ENCODE peak calls at places on chromosomes 7 and 10, in six cellular contexts. M is GM12878, S is K562, L is HepG2, W is SK-N-SH, Q is H1. C is an unnamed sample.

GRCh38 chr7:137169282-137169698 is 174.2 kb downstream of the PTN start:
- DNase-seq in M (no peak), S (no peak), L (peak; percentile 26), W (peak; percentile 83), Q (peak; percentile 65), C (no peak)

GRCh38 chr7:92669616-92670153 is 79.5 kb upstream of the FAM133B start:
- DNase-seq in M (no peak), S (no peak), L (no peak), W (no peak), Q (no peak), C (no peak)

GRCh38 chr10:77504870-77505257 is 132.7 kb downstream of the KCNMA1 start:
- DNase-seq in M (no peak), S (no peak), L (no peak), W (no peak), Q (no peak), C (peak; percentile 83)

GRCh38 chr10:28734940-28735759 is 57.8 kb downstream of the BAMBI start:
- DNase-seq in M (no peak), S (peak; percentile 76), L (peak; percentile 95), W (peak; percentile 9), Q (no peak), C (peak; percentile 16)

GRCh38 chr10:61285749-61286148 is 167.4 kb downstream of the TMEM26 start:
- DNase-seq in M (no peak), S (no peak), L (no peak), W (no peak), Q (no peak), C (no peak)

GRCh38 chr10:112183329-112184051 is at the start of gene GPAM:
- DNase-seq in M (peak; percentile 60), S (peak; percentile 93), L (no peak), W (peak; percentile 94), Q (peak; percentile 100), C (peak; percentile 84)

GRCh38 chr10:132439025-132439388 is 42.0 kb downstream of the PWWP2B start:
- DNase-seq in M (no peak), S (no peak), L (no peak), W (no peak), Q (no peak), C (no peak)

GRCh38 chr10:3534433-3534832 is 250.6 kb downstream of the KLF6 start:
- DNase-seq in M (no peak), S (no peak), L (no peak), W (no peak), Q (no peak), C (no peak)

GRCh38 chr10:123134915-123135414 is 805 bp upstream of the HMX3 start:
- DNase-seq in M (no peak), S (peak; percentile 90), L (no peak), W (peak; percentile 59), Q (no peak), C (no peak)

GRCh38 chr10:105952153-105952552 is 1212.4 kb downstream of the SORCS1 start:
- DNase-seq in M (peak; percentile 59), S (no peak), L (no peak), W (no peak), Q (no peak), C (no peak)

GRCh38 chr7:2031496-2031895 is 201.2 kb downstream of the MAD1L1 start:
- DNase-seq in M (no peak), S (no peak), L (no peak), W (peak; percentile 41), Q (no peak), C (no peak)

GRCh38 chr7:17520941-17521340 is 222.5 kb downstream of the AHR start:
- DNase-seq in M (no peak), S (no peak), L (no peak), W (no peak), Q (no peak), C (no peak)

DNA sequence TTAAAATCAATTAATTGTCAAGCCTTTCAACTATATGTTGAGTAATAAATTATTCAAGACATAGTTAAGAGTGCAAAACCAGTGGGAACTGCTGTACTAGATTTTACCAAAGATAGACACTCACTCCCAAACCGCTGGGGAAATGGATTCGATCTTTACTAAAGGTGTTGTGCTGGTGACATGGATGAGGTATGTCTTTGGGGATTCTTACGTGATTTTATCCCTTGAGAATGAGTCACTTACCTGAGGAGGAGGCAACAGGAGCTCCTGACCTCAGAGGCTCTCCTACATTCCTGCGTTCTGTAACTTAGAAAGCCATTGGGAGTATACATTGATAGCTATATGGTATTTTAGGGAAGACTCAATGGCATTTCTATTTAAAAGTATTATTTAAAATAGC is 165.5 kb downstream of the PKD1L1 start:
- DNase-seq in M (no peak), S (no peak), L (no peak), W (no peak), Q (no peak), C (no peak)
- H2AFZ ChIP-seq in M (no peak overlapping the region), S (no peak overlapping the region), L (no peak overlapping the region), W (no peak overlapping the region), Q (no peak overlapping the region), C (peak overlapping the region; percentile 49)

GRCh38 chr7:138387755-138388475 is 72.1 kb upstream of the TRIM24 start:
- DNase-seq in M (no peak), S (no peak), L (no peak), W (no peak), Q (peak; percentile 8), C (no peak)
- TF ChIP-seq SIN3A in M (no peak), S (no peak), L (no peak), W (no peak), Q (no peak), C (no peak)

GRCh38 chr7:134431805-134432204 is 27.1 kb downstream of the AKR1B1 start:
- DNase-seq in M (no peak), S (no peak), L (peak; percentile 15), W (peak; percentile 39), Q (no peak), C (no peak)

GRCh38 chr7:134432296-134433152 is 26.4 kb downstream of the AKR1B1 start:
- DNase-seq in M (peak; percentile 69), S (peak; percentile 89), L (peak; percentile 87), W (peak; percentile 92), Q (peak; percentile 84), C (peak; percentile 91)

GRCh38 chr7:134435161-134435920 is 23.6 kb downstream of the AKR1B1 start:
- DNase-seq in M (no peak), S (no peak), L (no peak), W (no peak), Q (no peak), C (no peak)

GRCh38 chr7:134434701-134435100 is 24.2 kb downstream of the AKR1B1 start:
- DNase-seq in M (no peak), S (no peak), L (no peak), W (no peak), Q (no peak), C (no peak)

DNA sequence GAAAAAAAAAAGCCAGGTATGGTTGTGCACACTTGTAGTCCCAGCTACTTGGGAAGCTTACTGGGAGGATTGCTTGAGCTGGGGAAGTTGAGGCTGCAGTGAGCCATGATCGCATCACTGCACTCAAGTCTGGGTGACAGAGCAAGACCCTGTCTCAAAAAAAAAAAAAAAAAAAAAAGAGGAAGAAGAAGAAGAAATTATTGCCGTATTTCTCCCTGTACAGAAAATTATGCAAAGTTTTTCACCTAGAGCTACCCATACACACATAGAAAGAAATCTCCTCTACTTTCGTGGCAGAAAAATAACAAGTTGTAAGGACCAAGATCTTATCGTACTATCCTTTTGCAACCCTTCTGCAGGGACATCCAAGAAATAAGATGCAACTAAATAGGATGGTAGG is 25.5 kb downstream of the AKR1B1 start:
- DNase-seq in M (no peak), S (no peak), L (no peak), W (no peak), Q (no peak), C (no peak)
- H2AFZ ChIP-seq in M (peak overlapping the region; percentile 97), S (no peak overlapping the region), L (peak overlapping the region; percentile 57), W (peak overlapping the region; percentile 99), Q (no peak overlapping the region), C (peak overlapping the region; percentile 92)

DNA sequence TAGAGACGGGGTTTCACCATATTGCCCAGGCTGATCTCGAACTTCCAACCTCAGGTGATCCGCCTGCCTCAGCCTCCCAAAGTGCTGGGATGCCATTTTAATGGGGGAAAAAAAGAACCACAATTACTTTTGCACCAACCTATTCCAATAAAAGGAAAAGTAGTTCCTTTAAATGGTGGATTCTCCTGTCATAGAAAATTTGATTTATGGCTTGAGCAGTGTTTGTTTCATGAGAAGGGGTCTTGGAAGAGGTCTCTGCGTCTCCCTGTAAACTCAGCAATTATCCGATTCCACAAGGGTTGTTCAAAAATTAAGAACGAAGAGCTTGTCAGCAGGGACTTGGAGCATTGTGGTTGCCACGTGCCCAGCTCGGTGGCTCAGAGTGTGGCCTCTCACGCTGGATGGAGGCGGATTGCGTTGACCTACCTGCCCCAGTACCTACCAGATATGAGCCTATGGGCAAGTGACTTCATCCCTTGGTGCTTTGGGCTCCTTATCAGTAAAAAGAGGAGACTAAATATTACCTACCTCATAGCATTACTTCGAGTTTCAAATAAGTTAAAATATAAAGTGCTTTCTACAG is 2.8 kb upstream of the TRIP6 start:
- DNase-seq in M (no peak), S (no peak), L (no peak), W (no peak), Q (no peak), C (no peak)
- TF ChIP-seq SIN3A in M (no peak), S (no peak), L (no peak), W (no peak), Q (no peak), C (no peak)

GRCh38 chr10:130190065-130190736 is 54.0 kb downstream of the GLRX3 start:
- DNase-seq in M (peak; percentile 13), S (peak; percentile 18), L (peak; percentile 68), W (peak; percentile 98), Q (peak; percentile 99), C (peak; percentile 18)
- H2AFZ ChIP-seq in M (peak overlapping the region; percentile 45), S (no peak overlapping the region), L (no peak overlapping the region), W (no peak overlapping the region), Q (peak overlapping the region; percentile 66), C (no peak overlapping the region)

GRCh38 chr7:88477957-88478356 is 171.3 kb upstream of the STEAP4 start:
- DNase-seq in M (no peak), S (no peak), L (no peak), W (no peak), Q (no peak), C (no peak)

GRCh38 chr7:88480266-88480665 is 173.6 kb upstream of the STEAP4 start:
- DNase-seq in M (no peak), S (no peak), L (no peak), W (no peak), Q (no peak), C (no peak)

GRCh38 chr7:88485811-88486210 is 179.1 kb upstream of the STEAP4 start:
- DNase-seq in M (no peak), S (no peak), L (no peak), W (no peak), Q (no peak), C (no peak)

GRCh38 chr7:88480901-88481300 is 174.2 kb upstream of the STEAP4 start:
- DNase-seq in M (no peak), S (no peak), L (no peak), W (no peak), Q (no peak), C (no peak)
- TF ChIP-seq SIN3A in M (no peak), S (no peak), L (no peak), W (no peak), Q (no peak), C (no peak)

DNA sequence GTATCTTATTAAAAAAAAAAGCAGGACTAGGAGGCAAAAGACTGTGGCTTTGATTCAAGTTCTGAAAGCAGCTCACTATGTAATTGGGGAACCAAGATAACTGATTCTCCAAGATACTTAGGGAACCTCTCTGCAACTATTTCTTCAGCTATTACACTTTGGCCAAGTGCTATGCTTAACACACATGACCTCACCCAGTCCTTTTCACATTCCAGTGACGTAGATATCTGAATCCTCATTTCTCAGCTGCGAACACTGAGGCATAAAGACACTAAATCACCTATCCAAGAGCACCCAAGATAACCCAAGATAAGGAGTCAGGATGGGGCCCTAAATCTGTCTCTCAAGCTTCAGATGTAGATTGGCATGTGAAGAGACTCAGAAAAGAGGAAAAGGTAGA is 133.6 kb downstream of the GLI3 start:
- DNase-seq in M (no peak), S (no peak), L (no peak), W (no peak), Q (no peak), C (no peak)
- H2AFZ ChIP-seq in M (no peak overlapping the region), S (no peak overlapping the region), L (no peak overlapping the region), W (no peak overlapping the region), Q (no peak overlapping the region), C (no peak overlapping the region)